ENCODE peak calls at places on chromosomes 4 and X, in six cellular contexts. W is CD14-positive monocyte; A is iPS-NIHi11; S is fibroblast of pulmonary artery; Z is effector memory CD4-positive, alpha-beta T cell; I is hepatocyte. V is an unnamed sample.

GRCh38 chr4:174474457-174475075 is 47.7 kb downstream of the HPGD start:
- DNase-seq in S (no peak), I (no peak), A (no peak), Z (no peak), W (no peak), V (no peak)

GRCh38 chr4:119518230-119518892 is 110.2 kb downstream of the PDE5A start:
- DNase-seq in Z (no peak), A (no peak), I (no peak), S (no peak), W (no peak), V (no peak)

GRCh38 chr4:98851806-98852205 is 77.1 kb downstream of the EIF4E start:
- DNase-seq in S (peak), I (no peak), Z (no peak), W (no peak), A (peak), V (no peak)

GRCh38 chrX:153772608-153773217 is 8.1 kb upstream of the SRPK3 start:
- DNase-seq in W (peak), I (no peak), Z (no peak), S (no peak), A (peak), V (no peak)

GRCh38 chr4:85825937-85826678 is 351.2 kb downstream of the ARHGAP24 start:
- DNase-seq in A (peak), I (peak), Z (no peak), S (peak), W (no peak), V (no peak)

GRCh38 chrX:78958419-78959116 is 13.4 kb downstream of the P2RY10 start:
- DNase-seq in I (no peak), S (no peak), A (no peak), Z (no peak), W (no peak), V (no peak)

GRCh38 chrX:86002076-86002896 is 45.1 kb downstream of the CHM start:
- DNase-seq in W (no peak), A (peak), I (peak), Z (no peak), S (peak), V (peak)

GRCh38 chrX:39848243-39848642 is 249.5 kb downstream of the BCOR start:
- DNase-seq in S (peak), I (no peak), W (no peak), Z (no peak), A (no peak), V (no peak)

GRCh38 chrX:153653556-153653955 is 6.6 kb downstream of the DUSP9 start:
- DNase-seq in I (no peak), S (no peak), Z (no peak), A (no peak), W (no peak), V (no peak)

GRCh38 chrX:126509917-126510316 is 42.7 kb downstream of the DCAF12L1 start:
- DNase-seq in S (no peak), Z (no peak), W (no peak), A (peak), I (no peak), V (no peak)

GRCh38 chr4:7365472-7366179 is 69.1 kb downstream of the PSAPL1 start:
- DNase-seq in W (no peak), Z (no peak), A (no peak), S (no peak), I (no peak), V (no peak)

GRCh38 chr4:84914686-84915395 is 51.6 kb downstream of the WDFY3 start:
- DNase-seq in Z (no peak), W (no peak), A (no peak), I (no peak), S (peak), V (no peak)

GRCh38 chr4:1348746-1349145 is 1.7 kb downstream of the UVSSA start:
- DNase-seq in A (no peak), S (no peak), Z (no peak), I (no peak), W (no peak), V (no peak)

GRCh38 chrX:39665830-39666518 is 431.8 kb downstream of the BCOR start:
- DNase-seq in I (no peak), A (no peak), Z (no peak), W (no peak), S (peak), V (no peak)

GRCh38 chr4:1215347-1216075 is 33.4 kb downstream of the CTBP1 start:
- DNase-seq in A (no peak), Z (no peak), W (no peak), S (no peak), I (no peak), V (no peak)

GRCh38 chrX:72395252-72395651 is 89.5 kb upstream of the CITED1 start:
- DNase-seq in Z (no peak), W (no peak), I (no peak), A (no peak), S (peak), V (no peak)

V was measured in activated CD4-positive, alpha-beta memory T cell treated with anti-CD3 and anti-CD28 coated beads, Interleukin-2, amount 10 ng/mL, durations not matched to agents 7 days and 5 days.